ENCODE peak calls at places on chromosome 19, in eight cellular contexts. One of them, this sample, is unnamed.

GRCh38 chr19:35462476-35462953 is 14.5 kb downstream of the FFAR2 start:
- DNase-seq in gastrocnemius medialis: no peak
- DNase-seq in stimulated activated CD4-positive, alpha-beta T cell treated with anti-CD3 and anti-CD28 coated beads, Interleukin-15, amount 100 ng/mL, for 1 hour: no peak
- DNase-seq in activated T-helper 1 cell treated with Interleukin-2 at 50 U/mL for 16 hours: peak
- DNase-seq in ELR: no peak
- DNase-seq in IMR-90: no peak
- DNase-seq in Panc1: no peak
- DNase-seq in NCI-H446 treated with DMSO at 0.1 percent for 48 hours: no peak
- DNase-seq in this sample: no peak

GRCh38 chr19:49490287-49491029 is 3.0 kb downstream of the RPL13A start:
- DNase-seq in gastrocnemius medialis: no peak
- DNase-seq in stimulated activated CD4-positive, alpha-beta T cell treated with anti-CD3 and anti-CD28 coated beads, Interleukin-15, amount 100 ng/mL, for 1 hour: no peak
- DNase-seq in activated T-helper 1 cell treated with Interleukin-2 at 50 U/mL for 16 hours: no peak
- DNase-seq in ELR: no peak
- DNase-seq in IMR-90: no peak
- DNase-seq in Panc1: no peak
- DNase-seq in NCI-H446 treated with DMSO at 0.1 percent for 48 hours: no peak
- DNase-seq in this sample: no peak

GRCh38 chr19:2226051-2226839 is 9.9 kb downstream of the PLEKHJ1 start:
- DNase-seq in gastrocnemius medialis: no peak
- DNase-seq in stimulated activated CD4-positive, alpha-beta T cell treated with anti-CD3 and anti-CD28 coated beads, Interleukin-15, amount 100 ng/mL, for 1 hour: no peak
- DNase-seq in activated T-helper 1 cell treated with Interleukin-2 at 50 U/mL for 16 hours: no peak
- DNase-seq in ELR: no peak
- DNase-seq in IMR-90: no peak
- DNase-seq in Panc1: no peak
- DNase-seq in NCI-H446 treated with DMSO at 0.1 percent for 48 hours: no peak
- DNase-seq in this sample: no peak

GRCh38 chr19:41945135-41945766 is 13.9 kb downstream of the RABAC1 start:
- DNase-seq in gastrocnemius medialis: no peak
- DNase-seq in stimulated activated CD4-positive, alpha-beta T cell treated with anti-CD3 and anti-CD28 coated beads, Interleukin-15, amount 100 ng/mL, for 1 hour: peak
- DNase-seq in activated T-helper 1 cell treated with Interleukin-2 at 50 U/mL for 16 hours: peak
- DNase-seq in ELR: no peak
- DNase-seq in IMR-90: no peak
- DNase-seq in Panc1: no peak
- DNase-seq in NCI-H446 treated with DMSO at 0.1 percent for 48 hours: no peak
- DNase-seq in this sample: no peak

GRCh38 chr19:17097593-17098126 is 22.1 kb downstream of the MYO9B start:
- DNase-seq in gastrocnemius medialis: no peak
- DNase-seq in stimulated activated CD4-positive, alpha-beta T cell treated with anti-CD3 and anti-CD28 coated beads, Interleukin-15, amount 100 ng/mL, for 1 hour: no peak
- DNase-seq in activated T-helper 1 cell treated with Interleukin-2 at 50 U/mL for 16 hours: no peak
- DNase-seq in ELR: peak
- DNase-seq in IMR-90: peak
- DNase-seq in Panc1: no peak
- DNase-seq in NCI-H446 treated with DMSO at 0.1 percent for 48 hours: no peak
- DNase-seq in this sample: no peak

GRCh38 chr19:15583346-15583745 is 31.7 kb upstream of the CYP4F8 start:
- DNase-seq in gastrocnemius medialis: no peak
- DNase-seq in stimulated activated CD4-positive, alpha-beta T cell treated with anti-CD3 and anti-CD28 coated beads, Interleukin-15, amount 100 ng/mL, for 1 hour: no peak
- DNase-seq in activated T-helper 1 cell treated with Interleukin-2 at 50 U/mL for 16 hours: no peak
- DNase-seq in ELR: no peak
- DNase-seq in IMR-90: no peak
- DNase-seq in Panc1: no peak
- DNase-seq in NCI-H446 treated with DMSO at 0.1 percent for 48 hours: no peak
- DNase-seq in this sample: no peak

GRCh38 chr19:2462635-2463421 is 6.1 kb upstream of the LMNB2 start:
- DNase-seq in gastrocnemius medialis: peak
- DNase-seq in stimulated activated CD4-positive, alpha-beta T cell treated with anti-CD3 and anti-CD28 coated beads, Interleukin-15, amount 100 ng/mL, for 1 hour: no peak
- DNase-seq in activated T-helper 1 cell treated with Interleukin-2 at 50 U/mL for 16 hours: no peak
- DNase-seq in ELR: peak
- DNase-seq in IMR-90: peak
- DNase-seq in Panc1: no peak
- DNase-seq in NCI-H446 treated with DMSO at 0.1 percent for 48 hours: peak
- DNase-seq in this sample: peak

GRCh38 chr19:48644839-48645651 is 942 bp downstream of the CA11 start:
- DNase-seq in gastrocnemius medialis: peak
- DNase-seq in stimulated activated CD4-positive, alpha-beta T cell treated with anti-CD3 and anti-CD28 coated beads, Interleukin-15, amount 100 ng/mL, for 1 hour: peak
- DNase-seq in activated T-helper 1 cell treated with Interleukin-2 at 50 U/mL for 16 hours: peak
- DNase-seq in ELR: peak
- DNase-seq in IMR-90: peak
- DNase-seq in Panc1: no peak
- DNase-seq in NCI-H446 treated with DMSO at 0.1 percent for 48 hours: peak
- DNase-seq in this sample: peak

GRCh38 chr19:489418-490196 is 6.7 kb upstream of the MADCAM1 start:
- DNase-seq in gastrocnemius medialis: no peak
- DNase-seq in stimulated activated CD4-positive, alpha-beta T cell treated with anti-CD3 and anti-CD28 coated beads, Interleukin-15, amount 100 ng/mL, for 1 hour: no peak
- DNase-seq in activated T-helper 1 cell treated with Interleukin-2 at 50 U/mL for 16 hours: no peak
- DNase-seq in ELR: peak
- DNase-seq in IMR-90: peak
- DNase-seq in Panc1: no peak
- DNase-seq in NCI-H446 treated with DMSO at 0.1 percent for 48 hours: no peak
- DNase-seq in this sample: no peak

This sample was measured in tibial artery.